ENCODE peak calls at places on chromosomes 1 and 21, in seven cellular contexts. X is HepG2, Z is H1, V is K562, Q is HCT116, P is GM12878, M is A549. B is an unnamed sample.

GRCh38 chr1:34147301-34147700 is 17.7 kb downstream of the CSMD2 start:
- DNase-seq in V (no peak), Q (no peak), Z (no peak), M (no peak), P (no peak), X (no peak), B (no peak)

GRCh38 chr1:31727195-31727594 is 23.4 kb upstream of the COL16A1 start:
- DNase-seq in M (no peak), Z (no peak), P (no peak), X (no peak), V (no peak), Q (no peak), B (no peak)

GRCh38 chr21:35226960-35227741 is 178.0 kb upstream of the RUNX1 start:
- DNase-seq in Z (no peak), X (no peak), V (no peak), Q (no peak), M (no peak), P (peak), B (peak)

GRCh38 chr21:26127918-26128317 is 42.7 kb downstream of the APP start:
- DNase-seq in Z (no peak), M (no peak), P (no peak), V (no peak), Q (no peak), X (no peak), B (no peak)

GRCh38 chr21:37370152-37371040 is 3.8 kb downstream of the DYRK1A start:
- DNase-seq in Q (no peak), X (no peak), M (no peak), Z (no peak), P (no peak), V (peak), B (peak)

GRCh38 chr1:231040019-231040799 is at the start of gene FAM89A:
- DNase-seq in V (peak), P (no peak), X (no peak), Q (peak), Z (no peak), M (peak), B (peak)

GRCh38 chr1:26768755-26769154 is 19.0 kb upstream of the PIGV start:
- DNase-seq in M (no peak), V (no peak), Q (no peak), Z (no peak), P (no peak), X (no peak), B (no peak)

GRCh38 chr1:235275223-235275622 is 52.8 kb downstream of the ARID4B start:
- DNase-seq in Z (no peak), M (no peak), P (peak), Q (no peak), V (no peak), X (no peak), B (peak)

GRCh38 chr1:86205741-86206140 is 49.2 kb upstream of the COL24A1 start:
- DNase-seq in M (no peak), Z (no peak), X (no peak), V (no peak), P (no peak), Q (no peak), B (no peak)

GRCh38 chr1:198679535-198680173 is 40.8 kb downstream of the PTPRC start:
- DNase-seq in M (no peak), X (no peak), Q (no peak), P (no peak), V (no peak), Z (no peak), B (no peak)

GRCh38 chr1:213987876-213988638 is at the start of gene PROX1:
- DNase-seq in Q (no peak), M (peak), P (no peak), V (peak), X (peak), Z (no peak), B (no peak)

GRCh38 chr1:113792986-113793385 is 19.3 kb downstream of the RSBN1 start:
- DNase-seq in M (no peak), Q (no peak), Z (no peak), V (no peak), P (no peak), X (no peak), B (no peak)

GRCh38 chr1:92500552-92500951 is 13.8 kb upstream of the GFI1 start:
- DNase-seq in Q (no peak), X (no peak), M (no peak), Z (no peak), V (no peak), P (no peak), B (no peak)

GRCh38 chr1:27906764-27907163 is 28.0 kb upstream of the SMPDL3B start:
- DNase-seq in Z (no peak), Q (no peak), P (no peak), M (no peak), V (no peak), X (no peak), B (no peak)

GRCh38 chr1:169676001-169676400 is 35.4 kb downstream of the SELL start:
- DNase-seq in X (no peak), M (no peak), V (no peak), Q (no peak), P (no peak), Z (peak), B (no peak)

GRCh38 chr21:45990741-45991605 is 9.4 kb downstream of the COL6A1 start:
- DNase-seq in X (no peak), Z (no peak), P (no peak), M (no peak), V (no peak), Q (no peak), B (peak)

GRCh38 chr1:161033751-161034150 is 5.0 kb downstream of the TSTD1 start:
- DNase-seq in V (peak), X (no peak), M (no peak), Z (no peak), P (no peak), Q (peak), B (no peak)

GRCh38 chr1:234851450-234852438 is 241.8 kb upstream of the IRF2BP2 start:
- DNase-seq in M (no peak), X (no peak), V (no peak), Q (no peak), Z (no peak), P (no peak), B (peak)

GRCh38 chr1:178531897-178532296 is 19.0 kb downstream of the TEX35 start:
- DNase-seq in M (no peak), Q (no peak), X (no peak), V (no peak), Z (no peak), P (no peak), B (no peak)

GRCh38 chr1:6936308-6936675 is 151.0 kb downstream of the CAMTA1 start:
- DNase-seq in X (no peak), M (no peak), V (no peak), Z (no peak), Q (no peak), P (no peak), B (no peak)

GRCh38 chr1:234638832-234639799 is 29.1 kb upstream of the IRF2BP2 start:
- DNase-seq in Q (no peak), P (no peak), M (peak), X (peak), Z (no peak), V (no peak), B (no peak)

GRCh38 chr21:45407629-45408247 is 2.8 kb downstream of the COL18A1 start:
- DNase-seq in V (no peak), Z (no peak), X (no peak), P (no peak), M (no peak), Q (no peak), B (no peak)

GRCh38 chr1:47519971-47520370 is 82.1 kb downstream of the FOXD2 start:
- DNase-seq in V (no peak), P (no peak), X (no peak), Q (no peak), M (no peak), Z (no peak), B (no peak)

GRCh38 chr1:118927826-118928225 is 60.3 kb downstream of the TBX15 start:
- DNase-seq in Q (no peak), M (no peak), P (no peak), Z (no peak), X (no peak), V (no peak), B (no peak)

GRCh38 chr1:31954607-31955283 is 16.6 kb upstream of the PTP4A2 start:
- DNase-seq in Q (peak), P (no peak), Z (no peak), M (peak), V (peak), X (peak), B (peak)

GRCh38 chr1:39896909-39897685 is 4.6 kb downstream of the MYCL start:
- DNase-seq in X (no peak), Q (no peak), M (no peak), Z (no peak), V (no peak), P (no peak), B (no peak)

GRCh38 chr1:106699436-106699835 is 357.0 kb upstream of the PRMT6 start:
- DNase-seq in P (no peak), M (no peak), X (no peak), Z (no peak), Q (no peak), V (no peak), B (no peak)

GRCh38 chr1:7808253-7808844 is 24.3 kb downstream of the PER3 start:
- DNase-seq in Z (no peak), Q (peak), V (peak), P (no peak), M (no peak), X (peak), B (peak)

GRCh38 chr1:171140466-171140865 is 44.6 kb upstream of the FMO2 start:
- DNase-seq in M (no peak), Z (no peak), Q (no peak), P (no peak), X (no peak), V (no peak), B (no peak)

GRCh38 chr1:40078512-40079333 is 18.3 kb downstream of the PPT1 start:
- DNase-seq in P (no peak), V (peak), Z (no peak), M (peak), Q (peak), X (peak), B (peak)

GRCh38 chr1:245045087-245045881 is 109.5 kb upstream of the KIF26B start:
- DNase-seq in X (peak), Z (no peak), V (no peak), P (no peak), M (no peak), Q (no peak), B (peak)

DNA sequence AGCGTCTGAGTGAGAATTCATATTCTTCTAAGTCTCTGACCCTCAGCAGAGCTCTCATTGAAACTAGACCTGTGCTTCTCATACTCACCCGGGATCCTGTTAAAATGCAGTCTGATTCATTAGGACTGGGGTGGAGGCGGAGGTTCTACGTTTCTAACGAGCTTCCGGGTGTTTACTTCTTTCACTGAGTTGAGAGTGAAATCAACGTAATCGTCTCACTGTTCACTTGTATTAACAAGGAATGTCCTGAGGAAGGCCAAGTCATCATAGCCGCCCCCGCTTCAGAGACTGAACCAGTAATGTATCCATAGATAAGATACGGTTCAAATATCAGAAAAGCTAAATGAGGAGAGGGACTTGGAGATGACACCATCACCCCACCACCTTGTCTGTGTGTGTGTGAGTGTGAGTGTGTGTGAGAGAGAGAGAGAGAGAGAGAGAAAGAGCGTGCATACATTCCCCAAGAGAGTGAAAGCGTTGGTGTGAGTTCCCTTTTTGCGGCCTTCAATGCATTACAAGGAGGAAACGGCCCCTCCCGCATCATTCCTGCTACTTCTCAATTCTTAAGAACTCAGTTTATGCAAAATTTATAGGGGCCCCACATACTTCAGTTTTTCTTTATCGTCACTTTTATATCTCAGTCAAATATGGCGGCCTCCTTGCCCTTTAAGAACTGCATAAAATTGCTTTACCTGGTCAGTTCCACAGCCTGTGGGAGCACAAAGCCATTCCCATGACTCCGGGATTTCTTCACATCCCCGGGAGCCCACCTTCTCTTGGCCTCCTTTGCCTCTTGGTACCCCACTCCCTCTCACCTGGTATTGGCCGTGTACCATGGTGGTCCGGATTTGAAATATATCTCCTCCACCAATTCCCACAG is 19.8 kb downstream of the KMO start:
- DNase-seq in V (peak), Z (no peak), X (no peak), M (no peak), Q (no peak), P (peak), B (peak)
- TF ChIP-seq POLR2A in V (peak), Z (no peak), X (no peak), M (no peak), Q (no peak), P (peak), B (peak)

GRCh38 chr1:117339866-117340357 is 27.3 kb upstream of the MAN1A2 start:
- DNase-seq in V (peak), Q (peak), X (peak), M (peak), P (no peak), Z (no peak), B (peak)
- TF ChIP-seq CTCF in V (peak), Q (no peak), X (peak), M (no peak), P (no peak), Z (no peak), B (no peak)

GRCh38 chr1:20375563-20375962 is 84.9 kb downstream of the VWA5B1 start:
- DNase-seq in Q (no peak), V (no peak), X (no peak), M (no peak), P (no peak), Z (no peak), B (no peak)
- TF ChIP-seq MAX in Q (no peak), V (no peak), X (no peak), M (no peak), P (no peak), Z (no peak), B (no peak)

GRCh38 chr1:154220071-154220969 is at the start of gene UBAP2L:
- DNase-seq in X (peak), Z (peak), V (peak), M (peak), Q (peak), P (peak), B (peak)
- TF ChIP-seq POLR2A in X (peak), Z (peak), V (peak), M (peak), Q (peak), P (peak), B (peak)

GRCh38 chr1:58814251-58815068 is 30.6 kb upstream of the JUN start:
- DNase-seq in Z (no peak), V (no peak), X (no peak), M (no peak), P (no peak), Q (no peak), B (peak)

GRCh38 chr1:58816747-58817221 is 32.9 kb upstream of the JUN start:
- DNase-seq in P (no peak), X (no peak), M (no peak), Q (no peak), V (no peak), Z (no peak), B (no peak)

GRCh38 chr1:58815680-58816071 is 31.8 kb upstream of the JUN start:
- DNase-seq in V (peak), M (peak), Z (no peak), P (no peak), X (peak), Q (no peak), B (no peak)

GRCh38 chr1:58815069-58815679 is 31.3 kb upstream of the JUN start:
- DNase-seq in V (peak), X (peak), P (peak), Q (peak), M (peak), Z (peak), B (peak)

DNA sequence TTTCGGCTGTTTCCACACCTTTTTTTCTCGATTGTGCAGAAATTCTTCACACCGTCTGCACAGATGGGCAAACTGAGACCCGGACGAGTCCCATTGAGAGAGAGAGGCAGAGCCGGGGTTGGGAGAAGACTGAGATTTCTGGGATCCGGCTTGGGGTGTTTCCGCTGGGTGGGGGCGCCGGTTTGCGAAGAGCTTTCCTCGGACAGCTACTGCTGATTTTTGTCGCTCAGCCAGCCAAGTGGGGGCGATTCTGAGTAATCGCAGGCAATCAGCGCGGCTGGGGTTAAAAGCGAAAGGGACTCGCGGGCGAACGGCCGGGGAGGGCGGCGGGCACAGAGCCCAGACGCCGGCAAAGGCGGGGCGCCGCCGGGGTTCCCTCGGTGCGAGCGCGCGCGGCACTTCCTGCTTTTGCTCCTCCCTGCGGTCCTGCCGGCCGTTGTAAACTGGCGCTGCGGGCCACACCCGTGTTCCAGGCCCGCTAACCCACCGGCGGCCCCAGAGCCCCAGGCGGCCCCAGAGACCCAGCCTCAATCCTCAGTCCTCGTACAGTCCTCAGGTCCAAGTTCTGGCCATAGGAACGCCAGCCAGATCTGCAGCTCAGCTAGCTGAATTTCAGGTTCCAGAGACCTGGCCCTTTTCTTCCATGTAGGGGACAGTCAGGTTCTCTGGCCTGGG is 32.4 kb upstream of the JUN start:
- DNase-seq in V (peak), M (peak), P (peak), Q (peak), X (peak), Z (no peak), B (peak)
- TF ChIP-seq CTCF in V (peak), M (no peak), P (peak), Q (no peak), X (peak), Z (no peak), B (no peak)

DNA sequence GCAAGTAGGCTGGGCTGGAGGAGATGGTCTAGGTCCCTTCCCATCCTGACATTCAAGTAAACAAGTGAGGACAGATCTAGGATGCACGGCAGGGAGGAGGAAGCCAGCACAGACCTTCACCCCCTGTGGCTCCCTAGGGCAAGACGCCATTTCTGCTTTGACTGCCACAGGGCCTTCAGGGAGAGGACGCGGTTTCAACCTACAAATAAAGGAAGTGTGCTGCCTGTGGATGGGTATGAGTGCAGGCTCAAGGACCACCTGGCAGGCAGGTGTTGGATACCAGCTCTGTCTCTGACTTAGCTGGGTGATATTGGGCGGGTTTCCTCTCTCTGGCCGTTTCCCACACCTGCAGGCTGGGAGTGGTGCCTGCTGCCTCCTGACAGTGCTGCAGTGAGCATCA is 16.2 kb downstream of the SLC2A1 start:
- DNase-seq in M (no peak), V (no peak), Z (no peak), X (no peak), P (no peak), Q (no peak), B (no peak)
- TF ChIP-seq MAX in M (no peak), V (no peak), Z (no peak), X (no peak), P (no peak), Q (no peak), B (no peak)

GRCh38 chr1:1307908-1308755 is at the start of the genes ACAP3 and PUSL1:
- DNase-seq in M (peak), V (peak), X (peak), Q (peak), P (peak), Z (no peak), B (peak)

GRCh38 chr1:1306661-1307260 is 969 bp downstream of the ACAP3 start:
- DNase-seq in M (no peak), X (peak), V (no peak), Z (no peak), P (no peak), Q (no peak), B (no peak)

GRCh38 chr1:1306070-1306660 is 1.6 kb downstream of the ACAP3 start:
- DNase-seq in M (no peak), X (peak), Z (no peak), Q (no peak), V (peak), P (no peak), B (peak)

GRCh38 chr1:1308756-1309524 is 543 bp downstream of the PUSL1 start:
- DNase-seq in X (no peak), M (no peak), P (no peak), V (no peak), Q (no peak), Z (no peak), B (peak)

DNA sequence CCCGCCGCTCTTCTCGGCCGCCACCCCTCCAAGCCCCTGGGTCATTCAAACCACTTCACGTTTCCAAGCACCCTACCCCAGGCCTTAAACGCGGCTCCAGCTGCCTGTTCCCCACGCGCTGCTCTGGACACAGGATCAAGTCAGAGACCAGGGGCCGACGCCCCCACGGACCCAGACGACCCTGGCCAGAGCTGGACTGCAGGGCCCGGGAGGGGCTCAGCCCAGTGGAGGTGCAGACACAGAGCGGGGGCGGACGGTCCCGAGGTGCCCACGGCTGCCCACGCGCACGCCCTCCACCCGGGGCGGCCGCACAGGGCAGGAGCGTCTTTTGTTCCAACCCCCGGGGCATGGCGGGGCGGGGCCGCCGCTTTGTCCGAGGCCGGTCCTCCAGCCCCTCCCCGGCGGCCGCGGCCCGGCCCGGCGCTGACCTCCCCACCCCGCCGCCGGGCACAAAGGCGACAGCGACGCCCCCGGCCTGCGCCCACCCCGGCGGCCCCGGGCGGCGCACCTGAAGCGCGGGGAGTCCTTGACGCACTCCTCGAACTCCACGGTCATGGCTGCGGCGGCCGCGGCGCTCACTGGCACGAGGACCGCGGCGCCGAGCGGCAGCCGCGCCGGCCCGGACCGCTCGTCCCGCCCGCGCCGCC is 346 bp downstream of the ACAP3 start:
- DNase-seq in M (no peak), Z (no peak), Q (no peak), P (no peak), V (peak), X (no peak), B (peak)
- TF ChIP-seq POLR2A in M (peak), Z (no peak), Q (no peak), P (no peak), V (no peak), X (no peak), B (no peak)

GRCh38 chr1:15188145-15188544 is 34.6 kb downstream of the TMEM51 start:
- DNase-seq in X (no peak), P (no peak), Z (no peak), M (no peak), Q (no peak), V (no peak), B (peak)
- TF ChIP-seq CTCF in X (no peak), P (no peak), Z (no peak), M (no peak), Q (no peak), V (no peak), B (no peak)

B was measured in NB4.